ENCODE peak calls at places on chromosome 9, in seven cellular contexts. V, L, M, Q, S, R and O are unnamed samples.

GRCh38 chr9:134966697-134967546 is 49.2 kb upstream of the FCN1 start:
- DNase-seq in V (peak; percentile 23), L (no peak), M (no peak), Q (no peak), S (no peak), R (no peak), O (no peak)

GRCh38 chr9:88995205-88995604 is 3.9 kb downstream of the S1PR3 start:
- DNase-seq in V (no peak), L (no peak), M (no peak), Q (no peak), S (no peak), R (no peak), O (peak; percentile 10)

GRCh38 chr9:71858812-71859211 is 52.2 kb downstream of the ABHD17B start:
- DNase-seq in V (no peak), L (peak; percentile 4), M (no peak), Q (no peak), S (peak; percentile 12), R (no peak), O (no peak)

GRCh38 chr9:88387035-88387732 is 1.1 kb upstream of the SPIN1 start:
- DNase-seq in V (peak; percentile 55), L (peak; percentile 71), M (peak; percentile 59), Q (peak; percentile 79), S (peak; percentile 43), R (no peak), O (peak; percentile 26)

GRCh38 chr9:15144567-15145174 is 162.3 kb downstream of the TTC39B start:
- DNase-seq in V (no peak), L (peak; percentile 65), M (peak; percentile 77), Q (no peak), S (no peak), R (no peak), O (peak; percentile 37)

GRCh38 chr9:37026936-37027581 is 7.0 kb downstream of the PAX5 start:
- DNase-seq in V (no peak), L (no peak), M (no peak), Q (no peak), S (no peak), R (no peak), O (no peak)

GRCh38 chr9:135612981-135613910 is 26.1 kb downstream of the GLT6D1 start:
- DNase-seq in V (no peak), L (no peak), M (no peak), Q (no peak), S (no peak), R (no peak), O (no peak)

GRCh38 chr9:27125030-27125429 is 16.0 kb downstream of the TEK start:
- DNase-seq in V (no peak), L (peak; percentile 97), M (peak; percentile 53), Q (peak; percentile 62), S (peak; percentile 89), R (no peak), O (peak; percentile 65)

GRCh38 chr9:35515766-35516165 is 25.9 kb downstream of the RUSC2 start:
- DNase-seq in V (no peak), L (peak; percentile 35), M (peak; percentile 59), Q (no peak), S (no peak), R (no peak), O (no peak)

GRCh38 chr9:72623156-72623555 is 101.7 kb downstream of the TMC1 start:
- DNase-seq in V (no peak), L (no peak), M (no peak), Q (no peak), S (no peak), R (no peak), O (no peak)

GRCh38 chr9:117546894-117547293 is 132.0 kb upstream of the ASTN2 start:
- DNase-seq in V (no peak), L (no peak), M (no peak), Q (peak; percentile 30), S (no peak), R (peak; percentile 5), O (peak; percentile 22)

GRCh38 chr9:122808141-122808540 is 8.2 kb downstream of the OR1K1 start:
- DNase-seq in V (no peak), L (no peak), M (no peak), Q (no peak), S (no peak), R (no peak), O (no peak)

GRCh38 chr9:18071651-18072060 is 402.3 kb upstream of the ADAMTSL1 start:
- DNase-seq in V (no peak), L (peak; percentile 38), M (no peak), Q (no peak), S (peak; percentile 21), R (no peak), O (peak; percentile 31)

GRCh38 chr9:72441296-72442211 is 76.5 kb upstream of the ZFAND5 start:
- DNase-seq in V (no peak), L (peak; percentile 28), M (no peak), Q (no peak), S (peak; percentile 64), R (no peak), O (no peak)

GRCh38 chr9:20873240-20873860 is 158.1 kb downstream of the HACD4 start:
- DNase-seq in V (no peak), L (peak; percentile 48), M (no peak), Q (no peak), S (peak; percentile 24), R (no peak), O (no peak)

GRCh38 chr9:93830224-93830596 is 124.9 kb downstream of the BARX1 start:
- DNase-seq in V (no peak), L (no peak), M (no peak), Q (peak; percentile 2), S (no peak), R (no peak), O (no peak)

GRCh38 chr9:108186996-108187395 is 668.8 kb downstream of the ACTL7B start:
- DNase-seq in V (no peak), L (peak; percentile 34), M (no peak), Q (no peak), S (peak; percentile 7), R (no peak), O (peak; percentile 40)

GRCh38 chr9:91071185-91071990 is 269.8 kb downstream of the SYK start:
- DNase-seq in V (no peak), L (peak; percentile 94), M (peak; percentile 94), Q (peak; percentile 16), S (peak; percentile 96), R (no peak), O (no peak)

GRCh38 chr9:105114956-105115728 is 129.3 kb upstream of the SLC44A1 start:
- DNase-seq in V (no peak), L (no peak), M (no peak), Q (no peak), S (peak; percentile 28), R (no peak), O (no peak)

GRCh38 chr9:88954073-88954472 is 37.2 kb upstream of the S1PR3 start:
- DNase-seq in V (no peak), L (peak; percentile 67), M (peak; percentile 61), Q (no peak), S (peak; percentile 22), R (no peak), O (no peak)

GRCh38 chr9:134381671-134382505 is 55.6 kb downstream of the RXRA start:
- DNase-seq in V (no peak), L (no peak), M (no peak), Q (peak; percentile 36), S (no peak), R (peak; percentile 50), O (no peak)

GRCh38 chr9:129597355-129598088 is 23.4 kb downstream of the C9orf50 start:
- DNase-seq in V (peak; percentile 94), L (peak; percentile 80), M (no peak), Q (peak; percentile 91), S (no peak), R (peak; percentile 26), O (peak; percentile 80)

GRCh38 chr9:124680049-124680448 is 91.1 kb downstream of the NR6A1 start:
- DNase-seq in V (no peak), L (no peak), M (no peak), Q (no peak), S (no peak), R (no peak), O (no peak)

GRCh38 chr9:92736816-92737606 is 27.6 kb downstream of the BICD2 start:
- DNase-seq in V (no peak), L (no peak), M (no peak), Q (no peak), S (no peak), R (no peak), O (no peak)

GRCh38 chr9:91186311-91187101 is 175.2 kb downstream of the AUH start:
- DNase-seq in V (no peak), L (peak; percentile 79), M (no peak), Q (no peak), S (no peak), R (no peak), O (no peak)

GRCh38 chr9:72583370-72583769 is 62.0 kb downstream of the TMC1 start:
- DNase-seq in V (no peak), L (peak; percentile 14), M (no peak), Q (no peak), S (no peak), R (no peak), O (no peak)

GRCh38 chr9:107005201-107005600 is 142.2 kb downstream of the ZNF462 start:
- DNase-seq in V (no peak), L (no peak), M (no peak), Q (no peak), S (no peak), R (no peak), O (no peak)
- H3K36me3 ChIP-seq in V (peaks cover 2% of the 10 kb centered on the region), L (no peaks in the 10 kb centered on the region), M (no peaks in the 10 kb centered on the region), Q (peaks cover 16% of the 10 kb centered on the region), S (peaks cover 5% of the 10 kb centered on the region), R (no peaks in the 10 kb centered on the region), O (no peaks in the 10 kb centered on the region)

GRCh38 chr9:90053027-90053426 is 448.2 kb downstream of the GADD45G start:
- DNase-seq in V (no peak), L (no peak), M (no peak), Q (no peak), S (no peak), R (no peak), O (no peak)

GRCh38 chr9:90055226-90055625 is 450.4 kb downstream of the GADD45G start:
- DNase-seq in V (no peak), L (no peak), M (no peak), Q (no peak), S (no peak), R (no peak), O (no peak)

GRCh38 chr9:90058364-90058763 is 453.6 kb downstream of the GADD45G start:
- DNase-seq in V (no peak), L (no peak), M (no peak), Q (no peak), S (no peak), R (no peak), O (no peak)

GRCh38 chr9:90057361-90057760 is 452.5 kb downstream of the GADD45G start:
- DNase-seq in V (no peak), L (no peak), M (no peak), Q (no peak), S (no peak), R (no peak), O (no peak)

GRCh38 chr9:90054810-90055209 is 450.0 kb downstream of the GADD45G start:
- DNase-seq in V (no peak), L (no peak), M (no peak), Q (no peak), S (no peak), R (no peak), O (no peak)
- H3K4me3 ChIP-seq in V (no peak overlapping the region), L (no peak overlapping the region), M (no peak overlapping the region), Q (no peak overlapping the region), S (no peak overlapping the region), R (no peak overlapping the region), O (no peak overlapping the region)

GRCh38 chr9:96408409-96409280 is 9.5 kb downstream of the ZNF367 start:
- DNase-seq in V (peak; percentile 61), L (no peak), M (no peak), Q (peak; percentile 37), S (no peak), R (no peak), O (no peak)
- H3K36me3 ChIP-seq in V (no peaks in the 10 kb centered on the region), L (no peaks in the 10 kb centered on the region), M (no peaks in the 10 kb centered on the region), Q (no peaks in the 10 kb centered on the region), S (no peaks in the 10 kb centered on the region), R (no peaks in the 10 kb centered on the region), O (no peaks in the 10 kb centered on the region)

GRCh38 chr9:137422668-137423000 is 328 bp downstream of the EXD3 start:
- DNase-seq in V (no peak), L (peak; percentile 71), M (no peak), Q (peak; percentile 68), S (no peak), R (no peak), O (no peak)
- H3K4me3 ChIP-seq in V (peak overlapping the region; percentile 73), L (peak overlapping the region; percentile 80), M (peak overlapping the region; percentile 86), Q (peak overlapping the region; percentile 98), S (peak overlapping the region; percentile 71), R (peak overlapping the region; percentile 57), O (peak overlapping the region; percentile 98)